ENCODE peak calls at places on chromosomes 12 and 14, in nine cellular contexts. R is endodermal cell; C is GM23248; F is CD8-positive, alpha-beta memory T cell; L is effector memory CD4-positive, alpha-beta T cell; E is astrocyte; K is IMR-90; X is sigmoid colon; U is AG04450. A is an unnamed sample.

GRCh38 chr14:96098309-96098998 is 59.3 kb downstream of the C14orf132 start:
- DNase-seq in U (peak; percentile 47), R (peak; percentile 91), F (no peak), K (peak; percentile 71), X (no peak), E (no peak), C (peak; percentile 81), L (no peak), A (no peak)

GRCh38 chr12:5912437-5913334 is 32.4 kb downstream of the ANO2 start:
- DNase-seq in R (peak; percentile 96), X (no peak), E (no peak), K (no peak), F (no peak), C (no peak), L (no peak), U (no peak), A (no peak)

GRCh38 chr12:11729439-11730150 is 80.1 kb downstream of the ETV6 start:
- DNase-seq in K (no peak), F (no peak), C (no peak), U (no peak), L (no peak), E (no peak), X (no peak), R (no peak), A (no peak)

GRCh38 chr12:131827961-131828534 is at the start of gene MMP17:
- DNase-seq in L (no peak), K (peak; percentile 55), F (peak; percentile 20), C (peak; percentile 94), R (peak; percentile 92), X (peak; percentile 74), E (peak; percentile 30), U (no peak), A (no peak)

GRCh38 chr12:106223485-106224391 is 24.1 kb downstream of the CKAP4 start:
- DNase-seq in C (peak; percentile 74), X (peak; percentile 86), L (peak; percentile 42), K (peak; percentile 54), E (no peak), U (no peak), R (peak; percentile 98), F (peak; percentile 54), A (no peak)

GRCh38 chr14:50257728-50258127 is 26.4 kb upstream of the SOS2 start:
- DNase-seq in F (no peak), C (no peak), E (no peak), R (no peak), L (no peak), U (no peak), X (no peak), K (no peak), A (no peak)

GRCh38 chr14:104694991-104695659 is 5.7 kb downstream of the INF2 start:
- DNase-seq in E (peak; percentile 41), F (peak; percentile 21), K (no peak), X (no peak), R (no peak), U (no peak), C (no peak), L (no peak), A (no peak)

GRCh38 chr14:58663494-58664111 is 25.8 kb downstream of the DACT1 start:
- DNase-seq in R (peak; percentile 72), L (no peak), C (peak; percentile 71), K (peak; percentile 90), F (no peak), E (peak; percentile 96), X (no peak), U (peak; percentile 65), A (no peak)

GRCh38 chr12:12788675-12789368 is 3.4 kb downstream of the APOLD1 start:
- DNase-seq in C (peak; percentile 81), L (peak; percentile 17), E (peak; percentile 48), K (peak; percentile 82), F (peak; percentile 27), X (peak; percentile 80), R (peak; percentile 87), U (peak; percentile 59), A (peak; percentile 59)

GRCh38 chr12:32126720-32127119 is 20.1 kb downstream of the BICD1 start:
- DNase-seq in C (peak; percentile 78), K (peak; percentile 92), L (no peak), F (no peak), X (no peak), E (peak; percentile 92), U (peak; percentile 76), R (peak; percentile 7), A (peak; percentile 39)

GRCh38 chr14:76191297-76191696 is 39.6 kb downstream of the GPATCH2L start:
- DNase-seq in F (no peak), U (no peak), C (no peak), X (peak; percentile 65), R (no peak), E (no peak), L (no peak), K (no peak), A (no peak)

GRCh38 chr12:61808856-61809255 is 451.3 kb upstream of the USP15 start:
- DNase-seq in F (no peak), C (peak; percentile 0), U (no peak), K (no peak), L (no peak), E (no peak), R (no peak), X (no peak), A (no peak)

GRCh38 chr12:56877195-56878009 is 56.8 kb downstream of the SDR9C7 start:
- DNase-seq in K (no peak), L (no peak), F (no peak), E (no peak), R (no peak), X (no peak), C (no peak), U (no peak), A (no peak)

GRCh38 chr12:27592548-27592947 is 68.5 kb downstream of the PPFIBP1 start:
- DNase-seq in E (peak; percentile 87), X (peak; percentile 71), F (no peak), U (no peak), L (no peak), K (peak; percentile 76), R (no peak), C (peak; percentile 85), A (peak; percentile 89)

GRCh38 chr12:127779301-127780045 is 487.5 kb upstream of the TMEM132C start:
- DNase-seq in K (no peak), F (no peak), X (no peak), U (no peak), R (peak; percentile 85), C (peak; percentile 36), E (peak; percentile 24), L (no peak), A (no peak)

GRCh38 chr14:93525691-93526451 is 95.1 kb downstream of the UNC79 start:
- DNase-seq in K (peak; percentile 10), R (no peak), U (no peak), L (no peak), C (peak; percentile 92), F (no peak), X (no peak), E (peak; percentile 62), A (no peak)

GRCh38 chr14:61385002-61385685 is 63.8 kb downstream of the PRKCH start:
- DNase-seq in F (peak; percentile 44), C (no peak), K (no peak), X (no peak), R (no peak), E (no peak), L (peak; percentile 52), U (no peak), A (no peak)

GRCh38 chr12:6949063-6949594 is 2.0 kb upstream of the PTPN6 start:
- DNase-seq in F (peak; percentile 37), L (no peak), C (no peak), U (no peak), R (no peak), X (no peak), K (no peak), E (no peak), A (no peak)

GRCh38 chr12:104465379-104465778 is 8.6 kb downstream of the CHST11 start:
- DNase-seq in X (no peak), C (no peak), K (no peak), F (no peak), L (no peak), R (peak; percentile 7), U (no peak), E (no peak), A (no peak)
- H3K27ac ChIP-seq in X (no peak overlapping the region), C (no peak overlapping the region), K (no peak overlapping the region), F (no peak overlapping the region), L (no peak overlapping the region), R (no peak overlapping the region), U (no peak overlapping the region), E (no peak overlapping the region), A (no peak overlapping the region)

GRCh38 chr12:47577213-47577612 is 128.6 kb downstream of the RPAP3 start:
- DNase-seq in F (no peak), C (peak; percentile 5), X (no peak), U (no peak), R (no peak), K (no peak), L (no peak), E (no peak), A (no peak)
- H3K27ac ChIP-seq in F (no peak overlapping the region), C (no peak overlapping the region), X (no peak overlapping the region), U (no peak overlapping the region), R (no peak overlapping the region), K (no peak overlapping the region), L (no peak overlapping the region), E (no peak overlapping the region), A (no peak overlapping the region)

DNA sequence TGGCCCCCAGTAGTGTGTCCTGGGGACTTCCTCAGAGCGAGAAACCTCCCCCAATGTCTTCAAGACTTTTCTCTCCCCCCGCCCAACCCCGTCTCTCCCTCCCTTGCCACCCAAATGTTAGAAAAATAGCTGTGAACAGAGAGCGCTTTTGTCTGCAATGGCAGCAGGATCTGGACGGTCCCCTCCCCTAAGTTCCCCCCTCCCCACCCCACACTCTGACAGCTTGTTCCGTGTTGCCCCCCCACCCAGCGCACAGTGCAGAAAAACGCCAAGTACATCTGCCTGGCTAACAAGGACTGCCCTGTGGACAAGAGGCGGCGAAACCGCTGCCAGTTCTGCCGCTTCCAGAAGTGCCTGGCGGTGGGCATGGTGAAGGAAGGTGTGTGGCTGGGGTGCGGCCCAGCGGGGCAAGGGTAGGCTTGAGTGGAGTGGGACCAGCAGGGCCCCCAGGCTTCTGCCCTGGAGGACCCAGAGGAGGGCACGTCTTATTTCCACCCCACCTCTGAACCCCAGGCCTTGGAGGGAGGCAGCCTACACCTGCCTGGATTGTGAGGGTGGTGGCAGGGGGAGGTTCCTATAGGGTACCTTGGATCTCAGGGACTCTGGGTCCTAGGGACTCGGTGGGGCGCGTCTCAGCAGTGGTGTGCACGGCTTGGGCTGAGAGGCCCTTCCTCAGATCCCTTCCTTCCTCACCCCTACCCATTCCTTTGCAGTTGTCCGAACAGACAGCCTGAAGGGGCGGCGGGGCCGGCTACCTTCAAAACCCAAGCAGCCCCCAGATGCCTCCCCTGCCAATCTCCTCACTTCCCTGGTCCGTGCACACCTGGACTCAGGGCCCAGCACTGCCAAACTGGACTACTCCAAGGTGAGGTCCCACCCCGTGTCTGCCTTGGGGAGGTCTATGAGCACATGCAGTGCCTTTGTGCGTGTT is 4.8 kb downstream of the NR4A1 start:
- DNase-seq in E (no peak), C (no peak), X (peak; percentile 85), U (no peak), K (peak; percentile 56), L (no peak), F (no peak), R (no peak), A (no peak)
- H3K27ac ChIP-seq in E (no peak overlapping the region), C (peak overlapping the region; percentile 9), X (peak overlapping the region; percentile 94), U (no peak overlapping the region), K (no peak overlapping the region), L (no peak overlapping the region), F (no peak overlapping the region), R (no peak overlapping the region), A (no peak overlapping the region)

DNA sequence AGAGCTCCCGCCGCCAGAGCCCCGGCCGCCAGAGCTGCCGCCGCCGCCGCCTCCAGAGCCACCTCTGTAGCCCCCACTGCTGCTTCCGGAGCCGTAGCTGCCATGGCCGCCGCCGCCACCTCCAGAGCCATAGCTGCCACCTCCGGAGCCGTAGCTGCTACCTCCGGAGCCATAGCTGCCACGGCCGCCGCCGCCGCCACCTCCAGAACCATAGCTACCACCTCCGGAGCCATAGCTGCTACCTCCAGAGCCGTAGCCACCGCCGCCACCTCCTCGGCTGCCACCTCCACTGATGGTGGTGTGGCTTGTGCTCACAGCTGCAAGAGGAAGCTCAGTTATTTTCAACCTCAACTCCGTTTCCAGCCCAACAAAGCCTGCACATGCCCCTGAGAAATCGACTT is 4.9 kb downstream of the KRT1 start:
- DNase-seq in U (no peak), K (no peak), F (no peak), L (no peak), E (no peak), C (no peak), X (no peak), R (no peak), A (no peak)
- H3K27ac ChIP-seq in U (no peak overlapping the region), K (no peak overlapping the region), F (no peak overlapping the region), L (no peak overlapping the region), E (no peak overlapping the region), C (no peak overlapping the region), X (no peak overlapping the region), R (no peak overlapping the region), A (no peak overlapping the region)